ENCODE peak calls at places on chromosome 14, in four cellular contexts. One of them, this sample, is unnamed.

GRCh38 chr14:77375164-77375950 is 1.5 kb downstream of the TMED8 start:
- DNase-seq in HEK293T: no peak
- DNase-seq in K562: no peak
- DNase-seq in GM12878: no peak
- DNase-seq in this sample: no peak

GRCh38 chr14:50726372-50727107 is 58.4 kb upstream of the SAV1 start:
- DNase-seq in K562: no peak
- DNase-seq in HEK293T: no peak
- DNase-seq in GM12878: no peak
- DNase-seq in this sample: no peak

GRCh38 chr14:87152701-87153100 is 840.3 kb downstream of the GALC start:
- DNase-seq in K562: no peak
- DNase-seq in HEK293T: no peak
- DNase-seq in GM12878: no peak
- DNase-seq in this sample: no peak

GRCh38 chr14:105495990-105496830 is 5.2 kb downstream of the TEDC1 start:
- DNase-seq in HEK293T: no peak
- DNase-seq in GM12878: no peak
- DNase-seq in K562: no peak
- DNase-seq in this sample: peak

GRCh38 chr14:64074961-64075619 is 219.1 kb downstream of the ESR2 start:
- DNase-seq in GM12878: no peak
- DNase-seq in K562: no peak
- DNase-seq in HEK293T: no peak
- DNase-seq in this sample: no peak

GRCh38 chr14:94540031-94540794 is 21.0 kb upstream of the SERPINA4 start:
- DNase-seq in GM12878: no peak
- DNase-seq in HEK293T: no peak
- DNase-seq in K562: no peak
- DNase-seq in this sample: peak

GRCh38 chr14:33916663-33917565 is 34.0 kb downstream of the EGLN3 start:
- DNase-seq in GM12878: no peak
- DNase-seq in K562: peak
- DNase-seq in HEK293T: no peak
- DNase-seq in this sample: no peak

GRCh38 chr14:54600685-54601084 is 33.8 kb downstream of the SAMD4A start:
- DNase-seq in GM12878: no peak
- DNase-seq in HEK293T: no peak
- DNase-seq in K562: no peak
- DNase-seq in this sample: no peak

GRCh38 chr14:74917646-74918081 is 5.4 kb downstream of the RPS6KL1 start:
- DNase-seq in GM12878: no peak
- DNase-seq in K562: no peak
- DNase-seq in HEK293T: no peak
- DNase-seq in this sample: no peak

GRCh38 chr14:29999013-29999539 is 71.4 kb upstream of the PRKD1 start:
- DNase-seq in HEK293T: no peak
- DNase-seq in GM12878: no peak
- DNase-seq in K562: no peak
- DNase-seq in this sample: no peak

GRCh38 chr14:54166049-54166950 is 209.7 kb upstream of the BMP4 start:
- DNase-seq in K562: no peak
- DNase-seq in GM12878: no peak
- DNase-seq in HEK293T: no peak
- DNase-seq in this sample: no peak

GRCh38 chr14:75303415-75303814 is 24.8 kb downstream of the FOS start:
- DNase-seq in K562: peak
- DNase-seq in GM12878: no peak
- DNase-seq in HEK293T: peak
- DNase-seq in this sample: peak

GRCh38 chr14:32561520-32561919 is 232.4 kb downstream of the AKAP6 start:
- DNase-seq in K562: no peak
- DNase-seq in HEK293T: no peak
- DNase-seq in GM12878: no peak
- DNase-seq in this sample: no peak

GRCh38 chr14:23864252-23864651 is 89.3 kb upstream of the DHRS4 start:
- DNase-seq in HEK293T: no peak
- DNase-seq in GM12878: no peak
- DNase-seq in K562: no peak
- DNase-seq in this sample: no peak

GRCh38 chr14:68547305-68548193 is 245.3 kb downstream of the ZFP36L1 start:
- DNase-seq in K562: no peak
- DNase-seq in HEK293T: peak
- DNase-seq in GM12878: no peak
- DNase-seq in this sample: no peak

GRCh38 chr14:71651228-71651627 is 281.0 kb upstream of the RGS6 start:
- DNase-seq in HEK293T: no peak
- DNase-seq in K562: no peak
- DNase-seq in GM12878: no peak
- DNase-seq in this sample: no peak

GRCh38 chr14:21219561-21220111 is 49.6 kb downstream of the HNRNPC start:
- DNase-seq in K562: no peak
- DNase-seq in GM12878: no peak
- DNase-seq in HEK293T: no peak
- DNase-seq in this sample: no peak

GRCh38 chr14:86790408-86791364 is 1202.3 kb downstream of the GALC start:
- DNase-seq in HEK293T: no peak
- DNase-seq in GM12878: no peak
- DNase-seq in K562: no peak
- DNase-seq in this sample: peak

GRCh38 chr14:80930836-80931389 is 10.6 kb downstream of the CEP128 start:
- DNase-seq in HEK293T: no peak
- DNase-seq in K562: no peak
- DNase-seq in GM12878: peak
- DNase-seq in this sample: no peak

GRCh38 chr14:50943943-50944646 is at the start of gene PYGL:
- DNase-seq in GM12878: no peak
- DNase-seq in K562: peak
- DNase-seq in HEK293T: peak
- DNase-seq in this sample: peak

GRCh38 chr14:25836647-25837046 is 761.2 kb downstream of the NOVA1 start:
- DNase-seq in K562: no peak
- DNase-seq in HEK293T: no peak
- DNase-seq in GM12878: no peak
- DNase-seq in this sample: no peak

GRCh38 chr14:25828562-25828961 is 769.3 kb downstream of the NOVA1 start:
- DNase-seq in HEK293T: no peak
- DNase-seq in K562: no peak
- DNase-seq in GM12878: no peak
- DNase-seq in this sample: no peak

GRCh38 chr14:25837431-25837950 is 760.3 kb downstream of the NOVA1 start:
- DNase-seq in HEK293T: no peak
- DNase-seq in GM12878: no peak
- DNase-seq in K562: no peak
- DNase-seq in this sample: no peak

GRCh38 chr14:25833341-25834121 is 764.3 kb downstream of the NOVA1 start:
- DNase-seq in K562: peak
- DNase-seq in GM12878: no peak
- DNase-seq in HEK293T: peak
- DNase-seq in this sample: peak
- TF ChIP-seq FOXK2 in K562: no peak
- TF ChIP-seq FOXK2 in GM12878: no peak
- TF ChIP-seq FOXK2 in HEK293T: no peak
- TF ChIP-seq FOXK2 in this sample: no peak

GRCh38 chr14:99420711-99421110 is 59.9 kb downstream of the SETD3 start:
- DNase-seq in K562: peak
- DNase-seq in HEK293T: no peak
- DNase-seq in GM12878: no peak
- DNase-seq in this sample: no peak
- TF ChIP-seq FOXK2 in K562: no peak
- TF ChIP-seq FOXK2 in HEK293T: no peak
- TF ChIP-seq FOXK2 in GM12878: no peak
- TF ChIP-seq FOXK2 in this sample: no peak

GRCh38 chr14:90644882-90645281 is 171.3 kb downstream of the TTC7B start:
- DNase-seq in GM12878: no peak
- DNase-seq in K562: no peak
- DNase-seq in HEK293T: no peak
- DNase-seq in this sample: peak

GRCh38 chr14:90641111-90642010 is 174.9 kb downstream of the TTC7B start:
- DNase-seq in GM12878: no peak
- DNase-seq in K562: no peak
- DNase-seq in HEK293T: no peak
- DNase-seq in this sample: no peak

GRCh38 chr14:90643982-90644510 is 172.2 kb downstream of the TTC7B start:
- DNase-seq in GM12878: no peak
- DNase-seq in HEK293T: no peak
- DNase-seq in K562: no peak
- DNase-seq in this sample: no peak

GRCh38 chr14:90642239-90642717 is 174.0 kb downstream of the TTC7B start:
- DNase-seq in GM12878: no peak
- DNase-seq in HEK293T: no peak
- DNase-seq in K562: no peak
- DNase-seq in this sample: peak

GRCh38 chr14:90639641-90640040 is 176.6 kb downstream of the TTC7B start:
- DNase-seq in GM12878: no peak
- DNase-seq in HEK293T: no peak
- DNase-seq in K562: no peak
- DNase-seq in this sample: no peak
- TF ChIP-seq FOXK2 in GM12878: no peak
- TF ChIP-seq FOXK2 in HEK293T: no peak
- TF ChIP-seq FOXK2 in K562: no peak
- TF ChIP-seq FOXK2 in this sample: no peak

GRCh38 chr14:92880351-92880750 is 42.6 kb upstream of the CHGA start:
- DNase-seq in HEK293T: no peak
- DNase-seq in GM12878: no peak
- DNase-seq in K562: no peak
- DNase-seq in this sample: no peak

GRCh38 chr14:92884410-92884809 is 38.5 kb upstream of the CHGA start:
- DNase-seq in HEK293T: no peak
- DNase-seq in GM12878: no peak
- DNase-seq in K562: no peak
- DNase-seq in this sample: no peak

GRCh38 chr14:92883066-92883465 is 39.9 kb upstream of the CHGA start:
- DNase-seq in GM12878: no peak
- DNase-seq in K562: no peak
- DNase-seq in HEK293T: no peak
- DNase-seq in this sample: no peak

GRCh38 chr14:92877757-92878431 is 45.1 kb upstream of the CHGA start:
- DNase-seq in HEK293T: no peak
- DNase-seq in GM12878: no peak
- DNase-seq in K562: no peak
- DNase-seq in this sample: peak

DNA sequence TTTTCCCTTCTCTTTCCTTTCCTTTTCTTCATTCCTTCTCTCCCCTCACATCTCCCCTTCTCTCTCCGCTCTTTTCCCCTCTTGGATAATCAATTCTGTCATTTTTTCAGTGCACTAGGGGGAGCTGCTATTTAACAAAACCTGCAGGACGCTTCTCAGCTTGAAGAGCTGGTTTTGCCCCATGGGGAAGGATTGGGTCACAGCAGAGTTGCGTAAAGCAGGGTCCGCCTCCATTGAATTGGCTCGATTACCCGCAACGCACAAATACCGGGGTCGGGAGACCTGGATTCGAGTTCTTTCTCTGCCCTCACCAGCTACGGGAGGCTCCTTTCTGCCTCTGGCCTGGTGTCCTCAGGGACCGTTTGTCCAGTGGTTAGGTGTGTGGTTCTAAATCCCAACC is 42.1 kb upstream of the CHGA start:
- DNase-seq in K562: no peak
- DNase-seq in GM12878: no peak
- DNase-seq in HEK293T: no peak
- DNase-seq in this sample: peak
- TF ChIP-seq FOXK2 in K562: no peak
- TF ChIP-seq FOXK2 in GM12878: no peak
- TF ChIP-seq FOXK2 in HEK293T: no peak
- TF ChIP-seq FOXK2 in this sample: no peak

GRCh38 chr14:57493467-57494181 is at the start of gene CCDC198:
- DNase-seq in K562: no peak
- DNase-seq in GM12878: peak
- DNase-seq in HEK293T: no peak
- DNase-seq in this sample: peak
- TF ChIP-seq FOXK2 in K562: no peak
- TF ChIP-seq FOXK2 in GM12878: no peak
- TF ChIP-seq FOXK2 in HEK293T: no peak
- TF ChIP-seq FOXK2 in this sample: no peak

GRCh38 chr14:100779691-100780080 is 46.2 kb upstream of the MEG3 start:
- DNase-seq in GM12878: no peak
- DNase-seq in K562: no peak
- DNase-seq in HEK293T: no peak
- DNase-seq in this sample: no peak

GRCh38 chr14:100776681-100777365 is 49.1 kb upstream of the MEG3 start:
- DNase-seq in K562: no peak
- DNase-seq in GM12878: no peak
- DNase-seq in HEK293T: no peak
- DNase-seq in this sample: no peak

GRCh38 chr14:100777366-100778077 is 48.4 kb upstream of the MEG3 start:
- DNase-seq in GM12878: no peak
- DNase-seq in K562: no peak
- DNase-seq in HEK293T: no peak
- DNase-seq in this sample: no peak

GRCh38 chr14:100778951-100779690 is 46.8 kb upstream of the MEG3 start:
- DNase-seq in HEK293T: no peak
- DNase-seq in K562: no peak
- DNase-seq in GM12878: no peak
- DNase-seq in this sample: no peak

DNA sequence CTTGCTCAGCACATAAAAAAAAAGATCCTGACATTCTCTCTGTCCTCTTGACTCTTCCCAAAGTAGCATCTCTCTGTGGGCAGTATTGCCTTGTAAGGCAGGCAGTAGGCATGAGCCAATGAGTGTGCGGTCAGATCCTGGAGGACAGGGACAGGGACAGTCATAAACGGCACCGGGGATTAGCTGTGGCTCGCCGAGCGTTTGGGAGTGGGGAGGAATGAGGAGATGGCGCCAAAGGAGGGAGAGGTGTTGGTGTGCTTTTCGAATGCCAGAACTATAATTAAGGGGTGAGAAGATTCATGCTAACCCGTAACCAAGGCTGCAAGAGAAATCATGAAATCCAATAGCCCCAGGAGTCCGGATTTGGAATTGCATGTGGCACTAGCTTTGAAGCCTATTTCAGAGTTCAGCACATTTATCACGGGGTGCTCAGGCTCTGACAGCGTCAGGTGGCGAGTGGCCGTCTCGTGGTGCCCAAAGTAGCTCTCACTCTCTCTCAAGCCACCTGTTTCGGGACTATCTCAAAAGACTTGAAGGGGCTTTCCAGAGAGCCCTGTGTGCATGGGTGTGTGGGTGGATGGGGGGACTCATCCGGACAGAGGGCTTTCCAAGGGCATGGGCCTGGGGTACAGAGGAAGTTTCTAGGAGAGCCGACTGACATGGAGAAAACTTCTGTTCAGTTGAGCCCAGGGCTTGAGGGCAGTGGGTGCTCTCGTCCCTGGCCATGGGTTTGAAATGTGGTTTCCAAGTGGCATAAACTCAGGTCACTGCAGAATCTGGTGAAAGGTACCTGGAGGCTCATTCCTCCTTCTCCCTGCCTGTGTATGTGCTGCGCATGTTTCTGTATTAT is 47.6 kb upstream of the MEG3 start:
- DNase-seq in K562: no peak
- DNase-seq in GM12878: no peak
- DNase-seq in HEK293T: no peak
- DNase-seq in this sample: no peak
- TF ChIP-seq FOXK2 in K562: no peak
- TF ChIP-seq FOXK2 in GM12878: no peak
- TF ChIP-seq FOXK2 in HEK293T: no peak
- TF ChIP-seq FOXK2 in this sample: no peak

GRCh38 chr14:96398432-96398831 is 6.5 kb downstream of the AK7 start:
- DNase-seq in GM12878: no peak
- DNase-seq in HEK293T: no peak
- DNase-seq in K562: no peak
- DNase-seq in this sample: no peak
- TF ChIP-seq FOXK2 in GM12878: no peak
- TF ChIP-seq FOXK2 in HEK293T: no peak
- TF ChIP-seq FOXK2 in K562: no peak
- TF ChIP-seq FOXK2 in this sample: no peak